ENCODE peak calls at places on chromosomes 3 and 15, in seven cellular contexts. R is HL-60, V is right atrium auricular region, W is H1, E is cardiac muscle cell, Y is fibroblast of mammary gland, B is NB4. T is an unnamed sample.

GRCh38 chr3:45841380-45841700 is 579 bp downstream of the LZTFL1 start:
- DNase-seq in R (peak), V (no peak), W (no peak), E (peak), Y (peak), B (peak), T (peak)

GRCh38 chr3:43531835-43532234 is 90.0 kb downstream of the ANO10 start:
- DNase-seq in R (no peak), V (no peak), W (no peak), E (no peak), Y (peak), B (no peak), T (peak)

GRCh38 chr3:44802006-44802405 is 40.4 kb downstream of the KIF15 start:
- DNase-seq in R (peak), V (no peak), W (no peak), E (no peak), Y (no peak), B (peak), T (no peak)

GRCh38 chr3:94101860-94102259 is 39.0 kb downstream of the NSUN3 start:
- DNase-seq in R (no peak), V (no peak), W (no peak), E (no peak), Y (peak), B (peak), T (peak)

GRCh38 chr15:49902791-49903481 is 216.1 kb downstream of the ATP8B4 start:
- DNase-seq in R (no peak), V (no peak), W (no peak), E (no peak), Y (peak), B (no peak), T (peak)

GRCh38 chr15:98878172-98878571 is 129.4 kb downstream of the PGPEP1L start:
- DNase-seq in R (no peak), V (no peak), W (no peak), E (no peak), Y (no peak), B (no peak), T (no peak)

GRCh38 chr15:36468746-36469145 is 110.7 kb upstream of the CDIN1 start:
- DNase-seq in R (no peak), V (no peak), W (no peak), E (peak), Y (peak), B (no peak), T (peak)

GRCh38 chr3:140499114-140499757 is 178.6 kb upstream of the TRIM42 start:
- DNase-seq in R (no peak), V (no peak), W (no peak), E (peak), Y (peak), B (peak), T (peak)

GRCh38 chr3:28286595-28286994 is 45.2 kb downstream of the CMC1 start:
- DNase-seq in R (peak), V (no peak), W (no peak), E (peak), Y (peak), B (peak), T (peak)

GRCh38 chr3:178880274-178880673 is 191.3 kb downstream of the ZMAT3 start:
- DNase-seq in R (no peak), V (no peak), W (no peak), E (peak), Y (no peak), B (no peak), T (no peak)

GRCh38 chr3:127738192-127738840 is 65.6 kb downstream of the ABTB1 start:
- DNase-seq in R (no peak), V (no peak), W (no peak), E (no peak), Y (peak), B (no peak), T (peak)

GRCh38 chr3:180416111-180416541 is 185.8 kb upstream of the TTC14 start:
- DNase-seq in R (no peak), V (no peak), W (no peak), E (no peak), Y (no peak), B (no peak), T (no peak)

GRCh38 chr3:82475306-82475705 is 713.9 kb upstream of the GBE1 start:
- DNase-seq in R (no peak), V (no peak), W (no peak), E (no peak), Y (no peak), B (no peak), T (no peak)

GRCh38 chr15:31362886-31363285 is 36.3 kb downstream of the KLF13 start:
- DNase-seq in R (no peak), V (no peak), W (no peak), E (no peak), Y (no peak), B (no peak), T (no peak)

GRCh38 chr3:34009480-34009844 is 211.0 kb downstream of the PDCD6IP start:
- DNase-seq in R (no peak), V (no peak), W (no peak), E (no peak), Y (no peak), B (no peak), T (peak)

GRCh38 chr3:192570757-192571156 is 156.6 kb downstream of the FGF12 start:
- DNase-seq in R (no peak), V (no peak), W (no peak), E (no peak), Y (peak), B (no peak), T (peak)

GRCh38 chr3:193884652-193885051 is 251.3 kb upstream of the HES1 start:
- DNase-seq in R (no peak), V (no peak), W (no peak), E (no peak), Y (no peak), B (no peak), T (no peak)

GRCh38 chr15:36571301-36571700 is 8.1 kb upstream of the CDIN1 start:
- DNase-seq in R (no peak), V (no peak), W (no peak), E (no peak), Y (no peak), B (no peak), T (no peak)

GRCh38 chr3:124542483-124542882 is 187.8 kb upstream of the UMPS start:
- DNase-seq in R (no peak), V (no peak), W (no peak), E (no peak), Y (no peak), B (no peak), T (no peak)

GRCh38 chr15:100332721-100333120 is 9.1 kb downstream of the ADAMTS17 start:
- DNase-seq in R (no peak), V (no peak), W (no peak), E (no peak), Y (no peak), B (no peak), T (no peak)

GRCh38 chr3:11544413-11545181 is 99.1 kb downstream of the VGLL4 start:
- DNase-seq in R (peak), V (no peak), W (no peak), E (peak), Y (peak), B (peak), T (peak)

GRCh38 chr3:35722902-35723301 is 83.6 kb downstream of the ARPP21 start:
- DNase-seq in R (no peak), V (no peak), W (no peak), E (no peak), Y (no peak), B (no peak), T (no peak)
- H3K4me3 ChIP-seq in R (no peak), V (no peak), W (no peak), E (no peak), Y (no peak), B (no peak), T (no peak)

GRCh38 chr3:72263223-72264015 is 478.5 kb upstream of the PROK2 start:
- DNase-seq in R (no peak), V (no peak), W (no peak), E (no peak), Y (peak), B (no peak), T (no peak)

GRCh38 chr3:72261566-72262564 is 476.9 kb upstream of the PROK2 start:
- DNase-seq in R (no peak), V (no peak), W (no peak), E (no peak), Y (no peak), B (no peak), T (no peak)

GRCh38 chr3:72265250-72265649 is 480.3 kb upstream of the PROK2 start:
- DNase-seq in R (no peak), V (no peak), W (no peak), E (peak), Y (peak), B (peak), T (peak)

GRCh38 chr3:72262707-72263106 is 477.8 kb upstream of the PROK2 start:
- DNase-seq in R (no peak), V (no peak), W (no peak), E (no peak), Y (no peak), B (no peak), T (no peak)

DNA sequence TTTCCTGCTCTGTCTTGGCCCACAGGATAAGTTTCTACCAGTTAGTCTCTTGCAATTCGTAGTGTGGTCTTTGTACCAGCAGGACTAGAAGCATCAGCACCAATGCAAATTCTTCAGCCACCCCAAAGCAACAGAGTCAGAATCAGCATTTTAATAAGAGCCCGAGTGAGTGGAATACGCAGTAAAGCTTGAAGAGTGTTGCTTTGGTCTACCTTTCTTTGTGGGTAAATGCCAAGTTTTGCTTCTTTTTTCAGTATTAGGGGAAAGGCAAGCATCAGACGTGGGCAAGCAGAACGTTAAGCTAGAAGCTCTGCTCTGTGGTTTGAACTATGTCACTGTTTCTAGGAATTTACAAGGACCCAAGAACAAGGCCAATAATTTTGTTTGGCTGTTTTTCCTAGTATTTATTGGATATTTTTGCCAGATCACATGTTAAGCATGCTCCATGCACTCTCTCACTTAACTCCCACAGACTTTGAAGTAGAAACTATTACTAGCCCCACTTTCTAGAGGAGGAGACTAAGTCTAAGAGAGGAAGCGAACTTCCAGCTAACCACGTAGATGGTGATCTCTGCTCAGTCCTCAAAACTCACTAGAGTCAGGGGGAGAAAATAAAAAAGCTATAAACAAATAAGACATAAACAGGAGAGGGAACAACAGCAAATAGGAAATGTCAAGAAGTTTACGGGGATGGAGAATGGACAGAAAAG is 480.9 kb upstream of the PROK2 start:
- DNase-seq in R (no peak), V (no peak), W (no peak), E (no peak), Y (no peak), B (no peak), T (no peak)
- TF ChIP-seq CTCF in R (no peak), V (no peak), W (no peak), E (peak), Y (no peak), B (no peak), T (no peak)

GRCh38 chr3:114176890-114177289 is 2.0 kb downstream of the DRD3 start:
- DNase-seq in R (no peak), V (no peak), W (no peak), E (no peak), Y (no peak), B (no peak), T (no peak)
- H3K4me3 ChIP-seq in R (no peak), V (no peak), W (no peak), E (no peak), Y (no peak), B (no peak), T (no peak)

DNA sequence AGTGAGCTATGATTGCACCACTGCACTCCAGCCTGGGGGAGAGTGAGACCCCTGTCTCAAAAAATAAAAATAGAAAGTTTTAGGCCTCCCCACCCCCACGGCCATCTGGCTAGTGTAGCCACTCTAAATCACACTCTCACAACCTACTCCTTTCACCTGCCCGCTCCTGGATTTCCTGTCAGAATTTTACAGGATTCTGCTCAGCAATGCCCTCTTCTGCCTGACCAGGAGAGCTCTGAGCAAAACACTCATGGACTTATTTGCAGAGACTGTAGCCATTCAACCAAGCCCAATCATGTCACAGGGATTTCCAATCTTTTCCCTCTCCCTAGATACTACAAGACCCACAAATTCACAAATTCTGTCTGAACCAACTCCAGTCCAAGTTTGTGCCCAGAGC is 242.6 kb upstream of the TPRG1 start:
- DNase-seq in R (no peak), V (no peak), W (no peak), E (peak), Y (no peak), B (no peak), T (no peak)
- TF ChIP-seq CTCF in R (no peak), V (no peak), W (no peak), E (no peak), Y (peak), B (no peak), T (peak)

DNA sequence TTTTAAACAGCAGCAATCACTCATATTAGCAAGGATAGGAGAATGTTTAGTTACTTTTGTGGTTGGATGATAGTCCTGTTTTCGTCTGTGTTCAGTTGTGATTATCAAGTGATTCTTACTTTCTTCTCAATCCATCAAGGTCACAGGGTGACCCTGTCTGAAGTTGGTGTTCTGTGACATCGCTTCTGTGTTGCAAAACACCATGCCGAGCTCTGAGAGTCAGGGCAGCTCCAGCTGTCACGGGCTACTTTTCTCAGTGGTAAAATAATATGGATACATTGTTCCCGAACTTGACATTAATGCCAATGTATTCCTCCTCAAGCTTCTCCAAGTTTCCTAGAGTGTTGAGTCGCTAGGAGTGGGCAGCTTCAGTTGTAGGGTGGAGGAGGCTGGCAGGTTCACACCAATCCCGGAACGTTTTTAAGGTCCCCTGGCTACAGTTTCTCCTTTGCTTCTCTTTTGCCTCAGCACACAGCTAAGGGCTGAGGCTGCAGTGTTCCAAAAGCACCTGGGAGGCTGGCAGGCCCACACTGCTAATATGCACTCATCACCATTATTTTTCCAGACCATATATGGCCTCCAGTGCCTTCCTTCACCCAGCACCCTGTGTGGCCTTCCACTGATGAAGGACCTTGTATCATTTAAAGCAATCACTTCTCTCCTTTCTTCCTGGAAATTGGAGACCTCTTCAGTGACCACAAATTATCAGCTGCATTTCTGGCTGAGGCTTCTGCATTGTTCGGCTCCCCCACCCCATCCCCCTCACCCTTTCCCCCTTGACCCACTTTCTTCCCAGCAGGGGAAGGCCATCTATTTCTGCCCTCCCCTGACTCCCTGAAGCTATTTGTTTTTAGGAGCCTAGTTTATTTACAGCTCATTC is 25.8 kb downstream of the COLQ start:
- DNase-seq in R (no peak), V (no peak), W (no peak), E (peak), Y (no peak), B (no peak), T (no peak)
- H3K4me3 ChIP-seq in R (no peak), V (no peak), W (no peak), E (no peak), Y (no peak), B (no peak), T (no peak)